ENCODE peak calls at places on chromosome 13, in six cellular contexts. One of them, this sample, is unnamed.

GRCh38 chr13:19845758-19846157 is 17.7 kb downstream of the ZMYM5 start:
- DNase-seq in K562: peak
- DNase-seq in HepG2: peak
- DNase-seq in NT2/D1: no peak
- DNase-seq in H1: no peak
- DNase-seq in GM12878: no peak
- DNase-seq in this sample: peak

GRCh38 chr13:112251930-112252585 is 124.1 kb upstream of the SPACA7 start:
- DNase-seq in K562: no peak
- DNase-seq in HepG2: no peak
- DNase-seq in NT2/D1: no peak
- DNase-seq in H1: no peak
- DNase-seq in GM12878: no peak
- DNase-seq in this sample: no peak

GRCh38 chr13:62296812-62297211 is 881.2 kb upstream of the PCDH20 start:
- DNase-seq in K562: no peak
- DNase-seq in HepG2: no peak
- DNase-seq in NT2/D1: no peak
- DNase-seq in H1: no peak
- DNase-seq in GM12878: no peak
- DNase-seq in this sample: no peak

GRCh38 chr13:111006508-111007031 is 91.7 kb upstream of the ANKRD10 start:
- DNase-seq in K562: peak
- DNase-seq in HepG2: no peak
- DNase-seq in NT2/D1: peak
- DNase-seq in H1: no peak
- DNase-seq in GM12878: no peak
- DNase-seq in this sample: no peak

GRCh38 chr13:30889196-30889690 is 16.8 kb upstream of the MEDAG start:
- DNase-seq in K562: no peak
- DNase-seq in HepG2: no peak
- DNase-seq in NT2/D1: no peak
- DNase-seq in H1: no peak
- DNase-seq in GM12878: no peak
- DNase-seq in this sample: no peak

GRCh38 chr13:71149498-71150363 is 717.3 kb downstream of the DACH1 start:
- DNase-seq in K562: no peak
- DNase-seq in HepG2: no peak
- DNase-seq in NT2/D1: no peak
- DNase-seq in H1: no peak
- DNase-seq in GM12878: no peak
- DNase-seq in this sample: no peak

GRCh38 chr13:38630780-38631179 is 56.1 kb upstream of the FREM2 start:
- DNase-seq in K562: no peak
- DNase-seq in HepG2: no peak
- DNase-seq in NT2/D1: no peak
- DNase-seq in H1: no peak
- DNase-seq in GM12878: no peak
- DNase-seq in this sample: no peak

GRCh38 chr13:20197361-20197834 is 4.7 kb upstream of the GJB2 start:
- DNase-seq in K562: peak
- DNase-seq in HepG2: peak
- DNase-seq in NT2/D1: no peak
- DNase-seq in H1: no peak
- DNase-seq in GM12878: no peak
- DNase-seq in this sample: peak

GRCh38 chr13:106010836-106011235 is 524.6 kb downstream of the EFNB2 start:
- DNase-seq in K562: no peak
- DNase-seq in HepG2: no peak
- DNase-seq in NT2/D1: no peak
- DNase-seq in H1: no peak
- DNase-seq in GM12878: no peak
- DNase-seq in this sample: no peak

GRCh38 chr13:113776231-113777125 is 17.5 kb downstream of the TMEM255B start:
- DNase-seq in K562: no peak
- DNase-seq in HepG2: no peak
- DNase-seq in NT2/D1: no peak
- DNase-seq in H1: no peak
- DNase-seq in GM12878: no peak
- DNase-seq in this sample: no peak

GRCh38 chr13:74751739-74752138 is 617.5 kb upstream of the KLF12 start:
- DNase-seq in K562: no peak
- DNase-seq in HepG2: no peak
- DNase-seq in NT2/D1: no peak
- DNase-seq in H1: no peak
- DNase-seq in GM12878: no peak
- DNase-seq in this sample: no peak

GRCh38 chr13:93861818-93862217 is 617.7 kb downstream of the DCT start:
- DNase-seq in K562: no peak
- DNase-seq in HepG2: no peak
- DNase-seq in NT2/D1: peak
- DNase-seq in H1: no peak
- DNase-seq in GM12878: no peak
- DNase-seq in this sample: no peak

GRCh38 chr13:81577601-81578000 is 1236.7 kb upstream of the SPRY2 start:
- DNase-seq in K562: no peak
- DNase-seq in HepG2: no peak
- DNase-seq in NT2/D1: peak
- DNase-seq in H1: no peak
- DNase-seq in GM12878: no peak
- DNase-seq in this sample: no peak

GRCh38 chr13:50766043-50766442 is 77.4 kb downstream of the DLEU7 start:
- DNase-seq in K562: no peak
- DNase-seq in HepG2: no peak
- DNase-seq in NT2/D1: no peak
- DNase-seq in H1: no peak
- DNase-seq in GM12878: no peak
- DNase-seq in this sample: no peak

GRCh38 chr13:112072531-112073244 is 5.7 kb downstream of the SOX1 start:
- DNase-seq in K562: no peak
- DNase-seq in HepG2: no peak
- DNase-seq in NT2/D1: no peak
- DNase-seq in H1: no peak
- DNase-seq in GM12878: no peak
- DNase-seq in this sample: no peak

GRCh38 chr13:102227696-102228095 is 174.2 kb downstream of the FGF14 start:
- DNase-seq in K562: no peak
- DNase-seq in HepG2: no peak
- DNase-seq in NT2/D1: no peak
- DNase-seq in H1: no peak
- DNase-seq in GM12878: no peak
- DNase-seq in this sample: no peak

GRCh38 chr13:102231486-102231885 is 170.4 kb downstream of the FGF14 start:
- DNase-seq in K562: no peak
- DNase-seq in HepG2: no peak
- DNase-seq in NT2/D1: no peak
- DNase-seq in H1: no peak
- DNase-seq in GM12878: no peak
- DNase-seq in this sample: no peak

GRCh38 chr13:102220681-102221228 is 181.1 kb downstream of the FGF14 start:
- DNase-seq in K562: no peak
- DNase-seq in HepG2: no peak
- DNase-seq in NT2/D1: no peak
- DNase-seq in H1: no peak
- DNase-seq in GM12878: no peak
- DNase-seq in this sample: no peak

GRCh38 chr13:102226591-102226990 is 175.3 kb downstream of the FGF14 start:
- DNase-seq in K562: no peak
- DNase-seq in HepG2: no peak
- DNase-seq in NT2/D1: no peak
- DNase-seq in H1: no peak
- DNase-seq in GM12878: no peak
- DNase-seq in this sample: no peak

DNA sequence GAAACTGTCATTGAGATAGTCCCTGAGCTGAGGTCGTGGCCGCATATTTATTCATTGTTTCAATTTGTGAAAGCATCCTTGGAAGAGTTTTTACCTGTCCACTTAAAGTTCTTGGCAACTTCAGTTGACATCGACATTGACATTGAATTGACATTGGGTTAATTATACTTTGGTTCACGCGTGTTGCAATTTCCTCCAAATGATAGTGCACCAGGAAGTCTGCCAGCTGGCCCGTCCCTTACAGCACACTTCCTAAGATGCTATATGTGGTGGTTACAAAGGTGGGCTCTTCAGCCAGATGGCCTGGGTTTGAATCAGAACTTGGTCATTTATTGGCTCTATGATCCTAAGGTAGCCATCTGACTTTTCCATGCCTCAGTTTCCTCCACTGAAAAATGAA is 176.0 kb downstream of the FGF14 start:
- DNase-seq in K562: no peak
- DNase-seq in HepG2: no peak
- DNase-seq in NT2/D1: no peak
- DNase-seq in H1: no peak
- DNase-seq in GM12878: no peak
- DNase-seq in this sample: no peak
- TF ChIP-seq ZNF274 in K562: no peak
- TF ChIP-seq ZNF274 in HepG2: no peak
- TF ChIP-seq ZNF274 in NT2/D1: no peak
- TF ChIP-seq ZNF274 in H1: no peak
- TF ChIP-seq ZNF274 in GM12878: no peak
- TF ChIP-seq ZNF274 in this sample: no peak

GRCh38 chr13:59112375-59112774 is 1051.4 kb downstream of the DIAPH3 start:
- DNase-seq in K562: no peak
- DNase-seq in HepG2: no peak
- DNase-seq in NT2/D1: no peak
- DNase-seq in H1: no peak
- DNase-seq in GM12878: no peak
- DNase-seq in this sample: no peak
- TF ChIP-seq ZNF274 in K562: no peak
- TF ChIP-seq ZNF274 in HepG2: no peak
- TF ChIP-seq ZNF274 in NT2/D1: no peak
- TF ChIP-seq ZNF274 in H1: no peak
- TF ChIP-seq ZNF274 in GM12878: no peak
- TF ChIP-seq ZNF274 in this sample: no peak

GRCh38 chr13:31978021-31978420 is 53.6 kb upstream of the FRY start:
- DNase-seq in K562: no peak
- DNase-seq in HepG2: no peak
- DNase-seq in NT2/D1: no peak
- DNase-seq in H1: no peak
- DNase-seq in GM12878: no peak
- DNase-seq in this sample: no peak

GRCh38 chr13:31982124-31982523 is 49.5 kb upstream of the FRY start:
- DNase-seq in K562: no peak
- DNase-seq in HepG2: no peak
- DNase-seq in NT2/D1: no peak
- DNase-seq in H1: no peak
- DNase-seq in GM12878: no peak
- DNase-seq in this sample: no peak

GRCh38 chr13:31980842-31981241 is 50.7 kb upstream of the FRY start:
- DNase-seq in K562: no peak
- DNase-seq in HepG2: no peak
- DNase-seq in NT2/D1: no peak
- DNase-seq in H1: no peak
- DNase-seq in GM12878: no peak
- DNase-seq in this sample: no peak

GRCh38 chr13:31987071-31987470 is 44.5 kb upstream of the FRY start:
- DNase-seq in K562: no peak
- DNase-seq in HepG2: no peak
- DNase-seq in NT2/D1: no peak
- DNase-seq in H1: no peak
- DNase-seq in GM12878: no peak
- DNase-seq in this sample: no peak

GRCh38 chr13:31982540-31982939 is 49.0 kb upstream of the FRY start:
- DNase-seq in K562: no peak
- DNase-seq in HepG2: peak
- DNase-seq in NT2/D1: no peak
- DNase-seq in H1: no peak
- DNase-seq in GM12878: no peak
- DNase-seq in this sample: peak
- TF ChIP-seq ZNF274 in K562: no peak
- TF ChIP-seq ZNF274 in HepG2: no peak
- TF ChIP-seq ZNF274 in NT2/D1: no peak
- TF ChIP-seq ZNF274 in H1: no peak
- TF ChIP-seq ZNF274 in GM12878: no peak
- TF ChIP-seq ZNF274 in this sample: no peak

GRCh38 chr13:42626461-42626860 is 52.5 kb downstream of the TNFSF11 start:
- DNase-seq in K562: no peak
- DNase-seq in HepG2: no peak
- DNase-seq in NT2/D1: no peak
- DNase-seq in H1: no peak
- DNase-seq in GM12878: no peak
- DNase-seq in this sample: no peak
- TF ChIP-seq ZNF274 in K562: no peak
- TF ChIP-seq ZNF274 in HepG2: no peak
- TF ChIP-seq ZNF274 in NT2/D1: no peak
- TF ChIP-seq ZNF274 in H1: no peak
- TF ChIP-seq ZNF274 in GM12878: no peak
- TF ChIP-seq ZNF274 in this sample: no peak

DNA sequence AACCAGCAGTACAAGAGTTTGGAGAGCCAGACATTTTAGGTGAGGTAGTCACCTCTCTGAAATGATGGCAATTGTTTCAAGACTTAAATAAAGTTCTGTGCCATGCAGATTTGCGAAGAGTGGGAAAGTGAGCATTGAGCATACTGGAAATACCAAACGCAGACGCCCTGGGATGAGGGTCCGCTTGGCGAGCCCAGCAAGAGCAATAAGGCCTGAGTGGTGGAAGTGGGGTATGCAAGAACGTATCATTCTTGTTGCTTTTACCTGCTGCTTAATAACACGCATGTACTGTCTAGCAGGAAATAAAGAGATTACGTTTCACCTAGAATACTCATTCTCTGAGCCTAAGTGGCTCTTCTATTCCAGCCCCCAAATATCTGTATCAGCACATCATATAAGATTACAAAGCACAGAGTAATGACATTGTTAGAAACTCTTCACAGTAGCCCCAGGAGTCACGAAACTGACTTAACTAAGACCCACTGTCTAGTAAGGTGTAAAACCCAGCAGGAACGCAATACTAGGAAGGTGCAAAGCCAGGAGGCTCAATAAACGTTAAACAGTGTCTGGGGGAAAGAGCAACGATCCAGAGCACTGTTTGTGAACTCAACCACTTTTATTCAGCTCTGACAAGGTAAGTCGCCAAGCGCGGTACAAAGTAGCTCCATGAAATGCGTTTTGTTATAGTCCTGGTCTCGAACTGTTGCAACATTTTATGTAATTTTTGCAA is 1.3 kb downstream of the RCBTB2 start:
- DNase-seq in K562: peak
- DNase-seq in HepG2: peak
- DNase-seq in NT2/D1: no peak
- DNase-seq in H1: no peak
- DNase-seq in GM12878: peak
- DNase-seq in this sample: no peak
- TF ChIP-seq ZNF274 in K562: no peak
- TF ChIP-seq ZNF274 in HepG2: no peak
- TF ChIP-seq ZNF274 in NT2/D1: no peak
- TF ChIP-seq ZNF274 in H1: no peak
- TF ChIP-seq ZNF274 in GM12878: no peak
- TF ChIP-seq ZNF274 in this sample: no peak